ENCODE peak calls at places on chromosomes 5 and 9, in seven cellular contexts. One of them, this sample, is unnamed.

GRCh38 chr9:112439171-112439570 is 47.5 kb upstream of the KIAA1958 start:
- DNase-seq in GM20000: no peak
- DNase-seq in esophagus squamous epithelium: no peak
- DNase-seq in WTC11: no peak
- DNase-seq in NCI-H748 treated with DMSO at 0.1 percent for 48 hours: peak
- DNase-seq in stimulated activated CD8-positive, alpha-beta memory T cell treated with anti-CD3 and anti-CD28 coated beads, Interleukin-2, amount 100 ng/mL, for 48 hours: no peak
- DNase-seq in NCI-H1092: peak
- DNase-seq in this sample: no peak

GRCh38 chr9:110980261-110980660 is 58.0 kb downstream of the LPAR1 start:
- DNase-seq in GM20000: no peak
- DNase-seq in esophagus squamous epithelium: no peak
- DNase-seq in WTC11: no peak
- DNase-seq in NCI-H748 treated with DMSO at 0.1 percent for 48 hours: no peak
- DNase-seq in stimulated activated CD8-positive, alpha-beta memory T cell treated with anti-CD3 and anti-CD28 coated beads, Interleukin-2, amount 100 ng/mL, for 48 hours: no peak
- DNase-seq in NCI-H1092: no peak
- DNase-seq in this sample: no peak

GRCh38 chr5:122192477-122192876 is 63.1 kb downstream of the ZNF474 start:
- DNase-seq in GM20000: no peak
- DNase-seq in esophagus squamous epithelium: no peak
- DNase-seq in WTC11: no peak
- DNase-seq in NCI-H748 treated with DMSO at 0.1 percent for 48 hours: no peak
- DNase-seq in stimulated activated CD8-positive, alpha-beta memory T cell treated with anti-CD3 and anti-CD28 coated beads, Interleukin-2, amount 100 ng/mL, for 48 hours: no peak
- DNase-seq in NCI-H1092: no peak
- DNase-seq in this sample: no peak

GRCh38 chr9:104915049-104915448 is 12.9 kb downstream of the ABCA1 start:
- DNase-seq in GM20000: no peak
- DNase-seq in esophagus squamous epithelium: no peak
- DNase-seq in WTC11: no peak
- DNase-seq in NCI-H748 treated with DMSO at 0.1 percent for 48 hours: no peak
- DNase-seq in stimulated activated CD8-positive, alpha-beta memory T cell treated with anti-CD3 and anti-CD28 coated beads, Interleukin-2, amount 100 ng/mL, for 48 hours: no peak
- DNase-seq in NCI-H1092: no peak
- DNase-seq in this sample: no peak

GRCh38 chr5:161420526-161420925 is 126.0 kb downstream of the GABRB2 start:
- DNase-seq in GM20000: no peak
- DNase-seq in esophagus squamous epithelium: no peak
- DNase-seq in WTC11: no peak
- DNase-seq in NCI-H748 treated with DMSO at 0.1 percent for 48 hours: no peak
- DNase-seq in stimulated activated CD8-positive, alpha-beta memory T cell treated with anti-CD3 and anti-CD28 coated beads, Interleukin-2, amount 100 ng/mL, for 48 hours: no peak
- DNase-seq in NCI-H1092: no peak
- DNase-seq in this sample: no peak

GRCh38 chr5:92917044-92917443 is 664.0 kb downstream of the NR2F1-AS1 start:
- DNase-seq in GM20000: no peak
- DNase-seq in esophagus squamous epithelium: no peak
- DNase-seq in WTC11: no peak
- DNase-seq in NCI-H748 treated with DMSO at 0.1 percent for 48 hours: no peak
- DNase-seq in stimulated activated CD8-positive, alpha-beta memory T cell treated with anti-CD3 and anti-CD28 coated beads, Interleukin-2, amount 100 ng/mL, for 48 hours: no peak
- DNase-seq in NCI-H1092: no peak
- DNase-seq in this sample: no peak

GRCh38 chr5:98492258-98492657 is 281.2 kb upstream of the RGMB start:
- DNase-seq in GM20000: no peak
- DNase-seq in esophagus squamous epithelium: no peak
- DNase-seq in WTC11: no peak
- DNase-seq in NCI-H748 treated with DMSO at 0.1 percent for 48 hours: no peak
- DNase-seq in stimulated activated CD8-positive, alpha-beta memory T cell treated with anti-CD3 and anti-CD28 coated beads, Interleukin-2, amount 100 ng/mL, for 48 hours: no peak
- DNase-seq in NCI-H1092: no peak
- DNase-seq in this sample: no peak

GRCh38 chr5:120538644-120539043 is 74.5 kb downstream of the PRR16 start:
- DNase-seq in GM20000: no peak
- DNase-seq in esophagus squamous epithelium: no peak
- DNase-seq in WTC11: no peak
- DNase-seq in NCI-H748 treated with DMSO at 0.1 percent for 48 hours: no peak
- DNase-seq in stimulated activated CD8-positive, alpha-beta memory T cell treated with anti-CD3 and anti-CD28 coated beads, Interleukin-2, amount 100 ng/mL, for 48 hours: no peak
- DNase-seq in NCI-H1092: no peak
- DNase-seq in this sample: no peak

GRCh38 chr9:136331556-136332481 is 4.5 kb downstream of the GPSM1 start:
- DNase-seq in GM20000: no peak
- DNase-seq in esophagus squamous epithelium: no peak
- DNase-seq in WTC11: no peak
- DNase-seq in NCI-H748 treated with DMSO at 0.1 percent for 48 hours: no peak
- DNase-seq in stimulated activated CD8-positive, alpha-beta memory T cell treated with anti-CD3 and anti-CD28 coated beads, Interleukin-2, amount 100 ng/mL, for 48 hours: no peak
- DNase-seq in NCI-H1092: no peak
- DNase-seq in this sample: no peak

GRCh38 chr5:52605317-52605991 is 182.3 kb upstream of the ITGA1 start:
- DNase-seq in GM20000: no peak
- DNase-seq in esophagus squamous epithelium: no peak
- DNase-seq in WTC11: no peak
- DNase-seq in NCI-H748 treated with DMSO at 0.1 percent for 48 hours: no peak
- DNase-seq in stimulated activated CD8-positive, alpha-beta memory T cell treated with anti-CD3 and anti-CD28 coated beads, Interleukin-2, amount 100 ng/mL, for 48 hours: no peak
- DNase-seq in NCI-H1092: no peak
- DNase-seq in this sample: no peak

GRCh38 chr5:131984945-131985665 is 26.4 kb downstream of the ACSL6 start:
- DNase-seq in GM20000: no peak
- DNase-seq in esophagus squamous epithelium: no peak
- DNase-seq in WTC11: no peak
- DNase-seq in NCI-H748 treated with DMSO at 0.1 percent for 48 hours: no peak
- DNase-seq in stimulated activated CD8-positive, alpha-beta memory T cell treated with anti-CD3 and anti-CD28 coated beads, Interleukin-2, amount 100 ng/mL, for 48 hours: no peak
- DNase-seq in NCI-H1092: no peak
- DNase-seq in this sample: no peak

GRCh38 chr5:2683720-2684119 is 67.8 kb downstream of the IRX2 start:
- DNase-seq in GM20000: no peak
- DNase-seq in esophagus squamous epithelium: no peak
- DNase-seq in WTC11: no peak
- DNase-seq in NCI-H748 treated with DMSO at 0.1 percent for 48 hours: no peak
- DNase-seq in stimulated activated CD8-positive, alpha-beta memory T cell treated with anti-CD3 and anti-CD28 coated beads, Interleukin-2, amount 100 ng/mL, for 48 hours: no peak
- DNase-seq in NCI-H1092: no peak
- DNase-seq in this sample: no peak